ENCODE peak calls at places on chromosomes 12 and 14, in five cellular contexts. L, D, S, W and X are unnamed samples.

GRCh38 chr14:102539544-102540309 is 30.2 kb upstream of the ANKRD9 start:
- DNase-seq in W (no peak), L (peak; percentile 49), S (peak; percentile 75), D (no peak), X (no peak)

GRCh38 chr12:55659486-55660385 is 23.0 kb downstream of the OR10P1 start:
- DNase-seq in S (no peak), D (no peak), L (peak; percentile 45), W (no peak), X (no peak)

GRCh38 chr12:27970391-27970980 is 2.0 kb downstream of the PTHLH start:
- DNase-seq in L (peak; percentile 56), D (no peak), S (no peak), W (no peak), X (peak; percentile 43)

GRCh38 chr12:5684989-5685388 is 253.1 kb downstream of the NTF3 start:
- DNase-seq in D (no peak), S (no peak), L (no peak), W (no peak), X (no peak)

GRCh38 chr14:99791476-99792283 is 1.5 kb upstream of the EML1 start:
- DNase-seq in D (no peak), L (no peak), W (no peak), S (no peak), X (no peak)

GRCh38 chr12:68411371-68411770 is 79.2 kb upstream of the MDM1 start:
- DNase-seq in S (no peak), W (no peak), D (no peak), L (no peak), X (no peak)

GRCh38 chr14:89236846-89237245 is 180.2 kb downstream of the FOXN3 start:
- DNase-seq in W (no peak), S (no peak), L (no peak), D (no peak), X (no peak)

GRCh38 chr12:53805801-53806200 is 54.0 kb upstream of the CISTR start:
- DNase-seq in W (no peak), S (no peak), L (no peak), D (no peak), X (peak; percentile 11)

GRCh38 chr14:66464261-66464660 is 21.9 kb upstream of the CCDC196 start:
- DNase-seq in D (no peak), S (no peak), W (no peak), L (no peak), X (no peak)

GRCh38 chr14:101972126-101972785 is 7.9 kb downstream of the DYNC1H1 start:
- DNase-seq in W (peak; percentile 78), L (peak; percentile 99), S (peak; percentile 99), D (no peak), X (peak; percentile 98)

GRCh38 chr12:71731439-71732356 is 23.0 kb upstream of the RAB21 start:
- DNase-seq in W (peak; percentile 12), D (no peak), S (no peak), L (peak; percentile 90), X (no peak)

GRCh38 chr12:11949738-11950403 is 120.9 kb upstream of the BCL2L14 start:
- DNase-seq in D (no peak), S (no peak), L (no peak), W (no peak), X (no peak)

GRCh38 chr12:67998379-67998778 is 9.1 kb downstream of the IFNG-AS1 start:
- DNase-seq in L (no peak), W (no peak), S (no peak), D (no peak), X (no peak)

GRCh38 chr12:124551268-124552144 is 15.9 kb downstream of the NCOR2 start:
- DNase-seq in L (no peak), S (no peak), W (peak; percentile 87), D (no peak), X (no peak)